ENCODE peak calls at places on chromosomes 13 and 19, in nine cellular contexts. One of them, this sample, is unnamed.

GRCh38 chr13:97883356-97883755 is 70.1 kb upstream of the IPO5 start:
- DNase-seq in tibial nerve: no peak
- DNase-seq in neuronal stem cell: no peak
- DNase-seq in epithelial cell of esophagus: no peak
- DNase-seq in astrocyte: peak
- DNase-seq in CD8-positive, alpha-beta T cell: no peak
- DNase-seq in OCI-LY7: no peak
- DNase-seq in small intestine: no peak
- DNase-seq in aorta: no peak
- DNase-seq in this sample: no peak

GRCh38 chr19:27859689-27860088 is 1353.3 kb downstream of the UQCRFS1 start:
- DNase-seq in tibial nerve: no peak
- DNase-seq in neuronal stem cell: no peak
- DNase-seq in epithelial cell of esophagus: no peak
- DNase-seq in astrocyte: no peak
- DNase-seq in CD8-positive, alpha-beta T cell: no peak
- DNase-seq in OCI-LY7: no peak
- DNase-seq in small intestine: no peak
- DNase-seq in aorta: no peak
- DNase-seq in this sample: no peak

GRCh38 chr13:100392709-100393630 is 195.6 kb downstream of the GGACT start:
- DNase-seq in tibial nerve: peak
- DNase-seq in neuronal stem cell: peak
- DNase-seq in epithelial cell of esophagus: peak
- DNase-seq in astrocyte: peak
- DNase-seq in CD8-positive, alpha-beta T cell: peak
- DNase-seq in OCI-LY7: no peak
- DNase-seq in small intestine: peak
- DNase-seq in aorta: peak
- DNase-seq in this sample: peak

GRCh38 chr19:6528544-6529121 is 2.2 kb upstream of the TNFSF9 start:
- DNase-seq in tibial nerve: no peak
- DNase-seq in neuronal stem cell: no peak
- DNase-seq in epithelial cell of esophagus: no peak
- DNase-seq in astrocyte: no peak
- DNase-seq in CD8-positive, alpha-beta T cell: no peak
- DNase-seq in OCI-LY7: peak
- DNase-seq in small intestine: no peak
- DNase-seq in aorta: no peak
- DNase-seq in this sample: no peak

GRCh38 chr13:27573265-27573664 is 47.1 kb downstream of the LNX2 start:
- DNase-seq in tibial nerve: no peak
- DNase-seq in neuronal stem cell: no peak
- DNase-seq in epithelial cell of esophagus: peak
- DNase-seq in astrocyte: peak
- DNase-seq in CD8-positive, alpha-beta T cell: no peak
- DNase-seq in OCI-LY7: no peak
- DNase-seq in small intestine: no peak
- DNase-seq in aorta: no peak
- DNase-seq in this sample: no peak

GRCh38 chr13:31008400-31009115 is 76.1 kb downstream of the TEX26 start:
- DNase-seq in tibial nerve: no peak
- DNase-seq in neuronal stem cell: no peak
- DNase-seq in epithelial cell of esophagus: peak
- DNase-seq in astrocyte: peak
- DNase-seq in CD8-positive, alpha-beta T cell: no peak
- DNase-seq in OCI-LY7: no peak
- DNase-seq in small intestine: no peak
- DNase-seq in aorta: no peak
- DNase-seq in this sample: peak

GRCh38 chr13:45809810-45810394 is 41.7 kb downstream of the SIAH3 start:
- DNase-seq in tibial nerve: no peak
- DNase-seq in neuronal stem cell: no peak
- DNase-seq in epithelial cell of esophagus: no peak
- DNase-seq in astrocyte: no peak
- DNase-seq in CD8-positive, alpha-beta T cell: no peak
- DNase-seq in OCI-LY7: no peak
- DNase-seq in small intestine: no peak
- DNase-seq in aorta: no peak
- DNase-seq in this sample: no peak

GRCh38 chr13:103282571-103283450 is 216.6 kb upstream of the SLC10A2 start:
- DNase-seq in tibial nerve: no peak
- DNase-seq in neuronal stem cell: no peak
- DNase-seq in epithelial cell of esophagus: peak
- DNase-seq in astrocyte: peak
- DNase-seq in CD8-positive, alpha-beta T cell: no peak
- DNase-seq in OCI-LY7: no peak
- DNase-seq in small intestine: peak
- DNase-seq in aorta: no peak
- DNase-seq in this sample: no peak

GRCh38 chr19:29672933-29673336 is 7.7 kb downstream of the PLEKHF1 start:
- DNase-seq in tibial nerve: no peak
- DNase-seq in neuronal stem cell: no peak
- DNase-seq in epithelial cell of esophagus: no peak
- DNase-seq in astrocyte: no peak
- DNase-seq in CD8-positive, alpha-beta T cell: peak
- DNase-seq in OCI-LY7: peak
- DNase-seq in small intestine: peak
- DNase-seq in aorta: no peak
- DNase-seq in this sample: peak

GRCh38 chr19:57947088-57947418 is 453 bp downstream of the ZNF256 start:
- DNase-seq in tibial nerve: no peak
- DNase-seq in neuronal stem cell: no peak
- DNase-seq in epithelial cell of esophagus: no peak
- DNase-seq in astrocyte: no peak
- DNase-seq in CD8-positive, alpha-beta T cell: peak
- DNase-seq in OCI-LY7: no peak
- DNase-seq in small intestine: no peak
- DNase-seq in aorta: no peak
- DNase-seq in this sample: no peak

GRCh38 chr13:102940143-102940542 is 94.3 kb downstream of the ERCC5 start:
- DNase-seq in tibial nerve: no peak
- DNase-seq in neuronal stem cell: no peak
- DNase-seq in epithelial cell of esophagus: no peak
- DNase-seq in astrocyte: no peak
- DNase-seq in CD8-positive, alpha-beta T cell: no peak
- DNase-seq in OCI-LY7: peak
- DNase-seq in small intestine: no peak
- DNase-seq in aorta: no peak
- DNase-seq in this sample: no peak

GRCh38 chr13:63696055-63696454 is 2280.4 kb upstream of the PCDH20 start:
- DNase-seq in tibial nerve: no peak
- DNase-seq in neuronal stem cell: no peak
- DNase-seq in epithelial cell of esophagus: no peak
- DNase-seq in astrocyte: peak
- DNase-seq in CD8-positive, alpha-beta T cell: no peak
- DNase-seq in OCI-LY7: no peak
- DNase-seq in small intestine: no peak
- DNase-seq in aorta: no peak
- DNase-seq in this sample: no peak

GRCh38 chr13:53336441-53337160 is 308.0 kb downstream of the OLFM4 start:
- DNase-seq in tibial nerve: no peak
- DNase-seq in neuronal stem cell: no peak
- DNase-seq in epithelial cell of esophagus: no peak
- DNase-seq in astrocyte: no peak
- DNase-seq in CD8-positive, alpha-beta T cell: no peak
- DNase-seq in OCI-LY7: no peak
- DNase-seq in small intestine: no peak
- DNase-seq in aorta: no peak
- DNase-seq in this sample: no peak

GRCh38 chr13:112346173-112346898 is 29.8 kb upstream of the SPACA7 start:
- DNase-seq in tibial nerve: no peak
- DNase-seq in neuronal stem cell: no peak
- DNase-seq in epithelial cell of esophagus: no peak
- DNase-seq in astrocyte: no peak
- DNase-seq in CD8-positive, alpha-beta T cell: no peak
- DNase-seq in OCI-LY7: no peak
- DNase-seq in small intestine: no peak
- DNase-seq in aorta: no peak
- DNase-seq in this sample: no peak

GRCh38 chr19:50794074-50794777 is 4.0 kb downstream of the ACP4 start:
- DNase-seq in tibial nerve: no peak
- DNase-seq in neuronal stem cell: no peak
- DNase-seq in epithelial cell of esophagus: no peak
- DNase-seq in astrocyte: no peak
- DNase-seq in CD8-positive, alpha-beta T cell: no peak
- DNase-seq in OCI-LY7: peak
- DNase-seq in small intestine: peak
- DNase-seq in aorta: no peak
- DNase-seq in this sample: peak

GRCh38 chr19:39409207-39409885 is 2.7 kb downstream of the ZFP36 start:
- DNase-seq in tibial nerve: peak
- DNase-seq in neuronal stem cell: no peak
- DNase-seq in epithelial cell of esophagus: peak
- DNase-seq in astrocyte: no peak
- DNase-seq in CD8-positive, alpha-beta T cell: peak
- DNase-seq in OCI-LY7: peak
- DNase-seq in small intestine: peak
- DNase-seq in aorta: peak
- DNase-seq in this sample: peak

GRCh38 chr19:13986348-13986904 is 19.7 kb downstream of the RFX1 start:
- DNase-seq in tibial nerve: peak
- DNase-seq in neuronal stem cell: no peak
- DNase-seq in epithelial cell of esophagus: no peak
- DNase-seq in astrocyte: no peak
- DNase-seq in CD8-positive, alpha-beta T cell: peak
- DNase-seq in OCI-LY7: peak
- DNase-seq in small intestine: peak
- DNase-seq in aorta: peak
- DNase-seq in this sample: peak
- H3K4me3 ChIP-seq in tibial nerve: peak
- H3K4me3 ChIP-seq in neuronal stem cell: no peak
- H3K4me3 ChIP-seq in epithelial cell of esophagus: no peak
- H3K4me3 ChIP-seq in astrocyte: no peak
- H3K4me3 ChIP-seq in CD8-positive, alpha-beta T cell: peak
- H3K4me3 ChIP-seq in OCI-LY7: peak
- H3K4me3 ChIP-seq in small intestine: no peak
- H3K4me3 ChIP-seq in aorta: no peak
- H3K4me3 ChIP-seq in this sample: peak

DNA sequence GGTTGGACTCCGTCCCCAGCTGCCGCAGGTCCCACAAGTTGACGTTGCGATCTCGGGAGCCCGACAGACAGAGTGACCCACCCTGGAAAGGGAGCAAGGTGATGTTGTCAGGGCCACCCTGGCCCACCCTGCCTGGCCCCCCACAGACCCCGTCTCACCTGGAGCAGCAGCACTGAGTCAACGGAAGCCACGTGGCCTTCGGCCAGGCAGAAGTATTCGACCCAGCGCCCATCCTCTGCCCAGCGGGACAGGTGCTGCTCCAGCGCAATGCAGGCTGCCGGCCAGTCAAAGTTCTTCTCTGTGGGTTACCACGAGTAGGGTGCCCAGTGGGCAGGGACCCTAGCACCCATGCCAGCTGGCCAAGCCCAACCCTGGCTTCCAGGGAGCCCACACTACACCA is 1.8 kb downstream of the FBXW9 start:
- DNase-seq in tibial nerve: no peak
- DNase-seq in neuronal stem cell: no peak
- DNase-seq in epithelial cell of esophagus: no peak
- DNase-seq in astrocyte: no peak
- DNase-seq in CD8-positive, alpha-beta T cell: no peak
- DNase-seq in OCI-LY7: no peak
- DNase-seq in small intestine: no peak
- DNase-seq in aorta: no peak
- DNase-seq in this sample: no peak
- H3K4me3 ChIP-seq in tibial nerve: no peak
- H3K4me3 ChIP-seq in neuronal stem cell: peak
- H3K4me3 ChIP-seq in epithelial cell of esophagus: no peak
- H3K4me3 ChIP-seq in astrocyte: no peak
- H3K4me3 ChIP-seq in CD8-positive, alpha-beta T cell: no peak
- H3K4me3 ChIP-seq in OCI-LY7: no peak
- H3K4me3 ChIP-seq in small intestine: no peak
- H3K4me3 ChIP-seq in aorta: no peak
- H3K4me3 ChIP-seq in this sample: no peak

GRCh38 chr13:60396783-60397692 is at the start of gene TDRD3:
- DNase-seq in tibial nerve: peak
- DNase-seq in neuronal stem cell: peak
- DNase-seq in epithelial cell of esophagus: peak
- DNase-seq in astrocyte: peak
- DNase-seq in CD8-positive, alpha-beta T cell: peak
- DNase-seq in OCI-LY7: peak
- DNase-seq in small intestine: peak
- DNase-seq in aorta: peak
- DNase-seq in this sample: peak
- H3K4me3 ChIP-seq in tibial nerve: peak
- H3K4me3 ChIP-seq in neuronal stem cell: peak
- H3K4me3 ChIP-seq in epithelial cell of esophagus: peak
- H3K4me3 ChIP-seq in astrocyte: peak
- H3K4me3 ChIP-seq in CD8-positive, alpha-beta T cell: peak
- H3K4me3 ChIP-seq in OCI-LY7: peak
- H3K4me3 ChIP-seq in small intestine: peak
- H3K4me3 ChIP-seq in aorta: peak
- H3K4me3 ChIP-seq in this sample: peak

GRCh38 chr19:11418518-11419506 is at the start of gene RGL3:
- DNase-seq in tibial nerve: no peak
- DNase-seq in neuronal stem cell: no peak
- DNase-seq in epithelial cell of esophagus: no peak
- DNase-seq in astrocyte: no peak
- DNase-seq in CD8-positive, alpha-beta T cell: no peak
- DNase-seq in OCI-LY7: no peak
- DNase-seq in small intestine: no peak
- DNase-seq in aorta: peak
- DNase-seq in this sample: no peak

GRCh38 chr19:11421607-11422098 is 2.5 kb upstream of the RGL3 start:
- DNase-seq in tibial nerve: no peak
- DNase-seq in neuronal stem cell: no peak
- DNase-seq in epithelial cell of esophagus: peak
- DNase-seq in astrocyte: no peak
- DNase-seq in CD8-positive, alpha-beta T cell: peak
- DNase-seq in OCI-LY7: peak
- DNase-seq in small intestine: no peak
- DNase-seq in aorta: peak
- DNase-seq in this sample: peak

GRCh38 chr19:11422163-11423068 is 3.3 kb upstream of the RGL3 start:
- DNase-seq in tibial nerve: peak
- DNase-seq in neuronal stem cell: peak
- DNase-seq in epithelial cell of esophagus: peak
- DNase-seq in astrocyte: no peak
- DNase-seq in CD8-positive, alpha-beta T cell: peak
- DNase-seq in OCI-LY7: peak
- DNase-seq in small intestine: peak
- DNase-seq in aorta: peak
- DNase-seq in this sample: peak

GRCh38 chr19:11420894-11421606 is 1.9 kb upstream of the RGL3 start:
- DNase-seq in tibial nerve: no peak
- DNase-seq in neuronal stem cell: no peak
- DNase-seq in epithelial cell of esophagus: no peak
- DNase-seq in astrocyte: no peak
- DNase-seq in CD8-positive, alpha-beta T cell: no peak
- DNase-seq in OCI-LY7: no peak
- DNase-seq in small intestine: no peak
- DNase-seq in aorta: no peak
- DNase-seq in this sample: no peak

DNA sequence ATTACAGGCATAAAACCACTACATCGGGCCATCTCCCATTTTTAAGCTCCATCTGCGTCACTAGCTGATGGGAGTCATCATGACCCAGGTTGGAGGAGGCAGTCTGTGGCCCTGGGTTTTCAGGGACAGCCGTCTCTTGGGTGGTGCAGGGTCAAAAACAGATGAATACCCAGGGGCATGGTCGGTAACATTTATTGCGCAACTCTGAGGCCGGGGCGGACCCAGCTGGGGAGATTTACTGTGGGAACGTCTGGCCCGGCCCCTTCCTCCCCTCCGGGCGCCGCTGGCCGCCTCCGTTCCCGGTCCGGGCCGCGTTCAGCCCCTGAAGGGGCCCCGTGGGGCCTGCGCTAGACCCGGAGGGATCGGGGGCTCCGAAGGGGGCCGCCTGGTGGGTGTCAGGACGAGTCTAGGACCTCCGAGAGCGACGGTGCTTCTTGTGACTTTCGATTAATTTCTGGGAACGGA is 1.3 kb upstream of the RGL3 start:
- DNase-seq in tibial nerve: no peak
- DNase-seq in neuronal stem cell: no peak
- DNase-seq in epithelial cell of esophagus: no peak
- DNase-seq in astrocyte: no peak
- DNase-seq in CD8-positive, alpha-beta T cell: no peak
- DNase-seq in OCI-LY7: no peak
- DNase-seq in small intestine: no peak
- DNase-seq in aorta: peak
- DNase-seq in this sample: no peak
- H3K4me3 ChIP-seq in tibial nerve: peak
- H3K4me3 ChIP-seq in neuronal stem cell: peak
- H3K4me3 ChIP-seq in epithelial cell of esophagus: no peak
- H3K4me3 ChIP-seq in astrocyte: no peak
- H3K4me3 ChIP-seq in CD8-positive, alpha-beta T cell: no peak
- H3K4me3 ChIP-seq in OCI-LY7: no peak
- H3K4me3 ChIP-seq in small intestine: no peak
- H3K4me3 ChIP-seq in aorta: no peak
- H3K4me3 ChIP-seq in this sample: no peak

This sample was measured in Jurkat, Clone E6-1.